ENCODE peak calls at places on chromosomes 1 and 21, in ten cellular contexts. H, L, A, O, J, Q, P, D, X and B are unnamed samples.

GRCh38 chr1:64209221-64209620 is 5.8 kb downstream of the UBE2U start:
- DNase-seq in A (no peak), H (no peak), L (no peak), X (no peak), P (no peak), D (no peak), J (no peak), O (no peak), Q (no peak), B (no peak)

GRCh38 chr1:218525451-218526197 is 180.5 kb downstream of the TGFB2 start:
- DNase-seq in J (no peak), O (no peak), A (peak; percentile 26), P (no peak), H (no peak), L (no peak), D (no peak), Q (no peak), X (no peak), B (no peak)

GRCh38 chr21:41207401-41208388 is 39.7 kb downstream of the BACE2 start:
- DNase-seq in O (no peak), X (peak; percentile 77), A (no peak), Q (peak; percentile 45), H (no peak), P (no peak), D (peak; percentile 89), J (no peak), L (peak; percentile 52), B (peak; percentile 64)

GRCh38 chr21:26835027-26835713 is 10.0 kb downstream of the ADAMTS1 start:
- DNase-seq in A (no peak), P (no peak), H (no peak), Q (no peak), D (peak; percentile 82), O (peak; percentile 51), X (peak; percentile 93), J (no peak), L (no peak), B (no peak)

GRCh38 chr1:233163696-233164095 is 131.8 kb downstream of the PCNX2 start:
- DNase-seq in D (no peak), X (no peak), O (no peak), H (no peak), P (no peak), L (no peak), J (no peak), A (no peak), Q (no peak), B (no peak)

GRCh38 chr1:184621262-184621661 is 133.4 kb downstream of the EDEM3 start:
- DNase-seq in Q (no peak), L (peak; percentile 53), X (no peak), D (peak; percentile 71), J (no peak), P (no peak), A (no peak), H (no peak), O (no peak), B (no peak)

GRCh38 chr1:205168291-205168690 is 43.2 kb downstream of the DSTYK start:
- DNase-seq in H (no peak), X (no peak), D (no peak), O (no peak), L (no peak), A (no peak), J (no peak), Q (no peak), P (no peak), B (no peak)

GRCh38 chr1:150562384-150563339 is 13.5 kb downstream of the ADAMTSL4 start:
- DNase-seq in L (no peak), J (peak; percentile 55), A (no peak), P (no peak), D (no peak), X (no peak), Q (no peak), O (no peak), H (no peak), B (no peak)

GRCh38 chr1:208652300-208653160 is 408.3 kb upstream of the PLXNA2 start:
- DNase-seq in J (no peak), L (peak; percentile 32), Q (peak; percentile 42), P (no peak), H (peak; percentile 61), A (peak; percentile 69), D (peak; percentile 79), X (peak; percentile 73), O (peak; percentile 70), B (peak; percentile 21)

DNA sequence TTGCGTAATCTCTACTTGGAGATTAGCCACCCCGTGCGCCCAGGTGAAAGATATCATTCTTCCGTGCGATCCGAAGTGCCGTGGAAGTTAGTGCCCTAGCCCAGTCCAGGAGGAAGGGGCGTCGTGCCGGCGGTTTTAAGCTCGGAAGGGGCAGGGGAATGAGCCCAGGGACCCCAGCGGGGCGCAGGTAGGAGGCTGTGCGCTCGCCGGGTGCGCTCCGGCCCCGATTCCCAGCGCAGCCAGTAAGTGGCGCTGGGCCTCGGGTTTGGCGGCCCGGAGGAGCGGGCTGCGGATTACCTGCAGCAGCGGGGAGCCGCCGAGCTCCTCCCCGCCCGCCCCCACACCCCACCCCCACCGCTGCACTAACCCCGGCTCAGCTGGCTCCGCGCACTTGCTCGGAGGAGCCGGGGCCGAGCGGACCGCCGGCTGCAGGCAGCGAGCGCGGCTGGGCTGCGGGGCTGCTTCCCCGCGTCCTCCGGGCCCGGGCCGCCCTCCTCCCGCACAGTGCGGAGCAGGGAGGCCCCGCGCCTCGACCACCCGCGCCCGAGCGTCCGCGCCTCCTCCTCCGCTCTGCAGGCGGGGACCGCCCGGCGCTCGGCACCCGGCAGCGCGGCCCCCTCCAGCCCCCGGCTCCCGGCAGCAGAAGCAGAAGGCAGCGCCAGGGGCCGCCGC is at the start of gene RYR2:
- DNase-seq in Q (no peak), A (peak; percentile 81), P (no peak), H (peak; percentile 52), O (no peak), D (peak; percentile 29), X (no peak), J (no peak), L (no peak), B (no peak)
- TF ChIP-seq CTCF in Q (no peak), A (peak; percentile 93), P (no peak), H (peak; percentile 56), O (no peak), D (peak; percentile 40), X (peak; percentile 27), J (no peak), L (no peak), B (peak; percentile 43)

DNA sequence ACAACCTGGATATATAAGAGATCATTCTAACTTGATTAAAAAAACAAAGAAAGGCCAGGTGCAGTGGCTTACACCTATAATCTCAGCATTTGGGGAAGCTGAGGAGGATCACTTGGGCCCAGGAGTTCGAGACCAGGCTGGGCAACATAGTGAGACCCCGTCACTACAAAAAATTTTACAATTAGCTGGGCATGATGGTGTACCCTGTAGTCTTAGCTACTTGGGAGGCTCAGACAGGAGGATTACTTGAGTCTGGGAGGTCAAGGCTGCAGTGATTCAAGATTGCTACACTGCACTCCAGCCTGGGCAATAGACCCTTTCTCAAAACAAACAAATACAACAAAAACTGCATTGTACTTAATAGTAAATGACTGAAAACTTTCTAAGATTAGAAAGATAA is 169.3 kb downstream of the SLC45A1 start:
- DNase-seq in A (no peak), L (no peak), P (no peak), Q (no peak), H (no peak), D (no peak), O (no peak), J (no peak), X (no peak), B (no peak)
- TF ChIP-seq CTCF in A (no peak), L (no peak), P (no peak), Q (no peak), H (no peak), D (no peak), O (no peak), J (no peak), X (no peak), B (no peak)

GRCh38 chr1:234955107-234955731 is 173.4 kb downstream of the TOMM20 start:
- DNase-seq in A (peak; percentile 75), X (no peak), O (no peak), D (peak; percentile 81), Q (peak; percentile 50), P (peak; percentile 89), H (no peak), J (no peak), L (no peak), B (no peak)
- TF ChIP-seq CTCF in A (peak; percentile 43), X (no peak), O (no peak), D (no peak), Q (no peak), P (no peak), H (no peak), J (no peak), L (no peak), B (no peak)

GRCh38 chr1:44029260-44029910 is 1.9 kb downstream of the SLC6A9 start:
- DNase-seq in O (no peak), X (no peak), A (no peak), P (no peak), H (no peak), D (no peak), L (no peak), J (no peak), Q (no peak), B (no peak)

GRCh38 chr1:44031900-44032817 is 897 bp upstream of the SLC6A9 start:
- DNase-seq in P (no peak), J (no peak), H (peak; percentile 40), O (no peak), X (no peak), Q (no peak), L (no peak), A (no peak), D (no peak), B (no peak)

GRCh38 chr1:44029911-44030605 is 1.2 kb downstream of the SLC6A9 start:
- DNase-seq in L (peak; percentile 65), P (peak; percentile 96), O (peak; percentile 93), H (peak; percentile 90), Q (peak; percentile 91), A (peak; percentile 93), J (peak; percentile 58), X (peak; percentile 76), D (peak; percentile 92), B (peak; percentile 63)

GRCh38 chr1:44031051-44031899 is at the start of gene SLC6A9:
- DNase-seq in P (no peak), Q (peak; percentile 78), H (no peak), J (no peak), A (peak; percentile 64), X (peak; percentile 29), L (peak; percentile 70), O (peak; percentile 64), D (peak; percentile 93), B (no peak)

GRCh38 chr1:44030606-44031050 is 634 bp downstream of the SLC6A9 start:
- DNase-seq in X (no peak), D (peak; percentile 49), L (no peak), O (peak; percentile 34), Q (no peak), A (peak; percentile 64), H (peak; percentile 78), P (no peak), J (no peak), B (no peak)
- TF ChIP-seq CTCF in X (peak; percentile 16), D (peak; percentile 22), L (peak; percentile 26), O (no peak), Q (no peak), A (peak; percentile 64), H (peak; percentile 47), P (no peak), J (no peak), B (peak; percentile 27)